ENCODE peak calls at places on chromosomes 5 and 9, in four cellular contexts. One of them, this sample, is unnamed.

GRCh38 chr9:135848341-135849047 is 58.9 kb downstream of the CAMSAP1 start:
- DNase-seq in DMS 273 treated with DMSO at 0.1 percent for 48 hours: no peak
- DNase-seq in hypothalamus: no peak
- DNase-seq in activated gamma-delta T cell treated with Interleukin-2 at 50 U/mL for 16 hours: no peak
- DNase-seq in this sample: no peak

GRCh38 chr5:143871672-143872071 is 59.7 kb downstream of the HMHB1 start:
- DNase-seq in activated gamma-delta T cell treated with Interleukin-2 at 50 U/mL for 16 hours: no peak
- DNase-seq in DMS 273 treated with DMSO at 0.1 percent for 48 hours: no peak
- DNase-seq in hypothalamus: no peak
- DNase-seq in this sample: no peak

GRCh38 chr9:125074976-125075375 is 68.4 kb downstream of the SCAI start:
- DNase-seq in DMS 273 treated with DMSO at 0.1 percent for 48 hours: no peak
- DNase-seq in hypothalamus: no peak
- DNase-seq in activated gamma-delta T cell treated with Interleukin-2 at 50 U/mL for 16 hours: no peak
- DNase-seq in this sample: no peak

GRCh38 chr9:95506692-95507455 is 9.9 kb downstream of the PTCH1 start:
- DNase-seq in activated gamma-delta T cell treated with Interleukin-2 at 50 U/mL for 16 hours: peak
- DNase-seq in DMS 273 treated with DMSO at 0.1 percent for 48 hours: peak
- DNase-seq in hypothalamus: peak
- DNase-seq in this sample: no peak

GRCh38 chr5:122300374-122300773 is 11.7 kb upstream of the SNCAIP start:
- DNase-seq in DMS 273 treated with DMSO at 0.1 percent for 48 hours: no peak
- DNase-seq in hypothalamus: no peak
- DNase-seq in activated gamma-delta T cell treated with Interleukin-2 at 50 U/mL for 16 hours: no peak
- DNase-seq in this sample: no peak

GRCh38 chr5:16577677-16578076 is 39.1 kb downstream of the RETREG1 start:
- DNase-seq in activated gamma-delta T cell treated with Interleukin-2 at 50 U/mL for 16 hours: no peak
- DNase-seq in hypothalamus: no peak
- DNase-seq in DMS 273 treated with DMSO at 0.1 percent for 48 hours: no peak
- DNase-seq in this sample: no peak

GRCh38 chr5:133499896-133500295 is 112.4 kb downstream of the FSTL4 start:
- DNase-seq in hypothalamus: no peak
- DNase-seq in activated gamma-delta T cell treated with Interleukin-2 at 50 U/mL for 16 hours: no peak
- DNase-seq in DMS 273 treated with DMSO at 0.1 percent for 48 hours: no peak
- DNase-seq in this sample: no peak

GRCh38 chr5:175657593-175658271 is at the start of gene HRH2:
- DNase-seq in activated gamma-delta T cell treated with Interleukin-2 at 50 U/mL for 16 hours: no peak
- DNase-seq in hypothalamus: no peak
- DNase-seq in DMS 273 treated with DMSO at 0.1 percent for 48 hours: no peak
- DNase-seq in this sample: no peak

GRCh38 chr9:124752967-124753366 is 18.1 kb downstream of the NR6A1 start:
- DNase-seq in activated gamma-delta T cell treated with Interleukin-2 at 50 U/mL for 16 hours: no peak
- DNase-seq in hypothalamus: no peak
- DNase-seq in DMS 273 treated with DMSO at 0.1 percent for 48 hours: no peak
- DNase-seq in this sample: no peak

GRCh38 chr5:81420039-81420667 is 26.2 kb upstream of the ACOT12 start:
- DNase-seq in activated gamma-delta T cell treated with Interleukin-2 at 50 U/mL for 16 hours: no peak
- DNase-seq in hypothalamus: no peak
- DNase-seq in DMS 273 treated with DMSO at 0.1 percent for 48 hours: no peak
- DNase-seq in this sample: no peak

GRCh38 chr9:79222483-79222882 is 349.3 kb upstream of the TLE4 start:
- DNase-seq in DMS 273 treated with DMSO at 0.1 percent for 48 hours: no peak
- DNase-seq in activated gamma-delta T cell treated with Interleukin-2 at 50 U/mL for 16 hours: no peak
- DNase-seq in hypothalamus: no peak
- DNase-seq in this sample: no peak

GRCh38 chr5:75567710-75568109 is 43.5 kb upstream of the ANKDD1B start:
- DNase-seq in DMS 273 treated with DMSO at 0.1 percent for 48 hours: no peak
- DNase-seq in hypothalamus: no peak
- DNase-seq in activated gamma-delta T cell treated with Interleukin-2 at 50 U/mL for 16 hours: no peak
- DNase-seq in this sample: no peak

GRCh38 chr5:133652951-133653601 is 40.7 kb upstream of the FSTL4 start:
- DNase-seq in activated gamma-delta T cell treated with Interleukin-2 at 50 U/mL for 16 hours: no peak
- DNase-seq in DMS 273 treated with DMSO at 0.1 percent for 48 hours: no peak
- DNase-seq in hypothalamus: no peak
- DNase-seq in this sample: no peak

GRCh38 chr5:111676496-111676895 is 80.5 kb downstream of the NREP start:
- DNase-seq in hypothalamus: no peak
- DNase-seq in DMS 273 treated with DMSO at 0.1 percent for 48 hours: no peak
- DNase-seq in activated gamma-delta T cell treated with Interleukin-2 at 50 U/mL for 16 hours: no peak
- DNase-seq in this sample: no peak

GRCh38 chr5:32108167-32108566 is 66.0 kb downstream of the GOLPH3 start:
- DNase-seq in hypothalamus: no peak
- DNase-seq in DMS 273 treated with DMSO at 0.1 percent for 48 hours: no peak
- DNase-seq in activated gamma-delta T cell treated with Interleukin-2 at 50 U/mL for 16 hours: no peak
- DNase-seq in this sample: no peak

GRCh38 chr5:374631-375335 is 53.3 kb downstream of the AHRR start:
- DNase-seq in hypothalamus: no peak
- DNase-seq in activated gamma-delta T cell treated with Interleukin-2 at 50 U/mL for 16 hours: no peak
- DNase-seq in DMS 273 treated with DMSO at 0.1 percent for 48 hours: no peak
- DNase-seq in this sample: no peak

GRCh38 chr9:93228453-93228852 is 44.5 kb downstream of the WNK2 start:
- DNase-seq in hypothalamus: no peak
- DNase-seq in activated gamma-delta T cell treated with Interleukin-2 at 50 U/mL for 16 hours: no peak
- DNase-seq in DMS 273 treated with DMSO at 0.1 percent for 48 hours: no peak
- DNase-seq in this sample: no peak

This sample was measured in natural killer cell treated with Interleukin-12 subunit alpha and Interleukin-12 subunit beta and Interleukin-15 and Interleukin-18, amount 100 ng/mL, for 72 hours.